ENCODE peak calls at places on chromosomes 7 and 10, in ten cellular contexts. One of them, this sample, is unnamed.

GRCh38 chr10:59877191-59877671 is 29.1 kb downstream of the CCDC6 start:
- DNase-seq in CD8-positive, alpha-beta T cell: no peak
- DNase-seq in naive thymus-derived CD4-positive, alpha-beta T cell: no peak
- DNase-seq in small intestine: no peak
- DNase-seq in spleen: no peak
- DNase-seq in AG04450: peak; percentile 39
- DNase-seq in body of pancreas: no peak
- DNase-seq in A549: no peak
- DNase-seq in pancreas: no peak
- DNase-seq in breast epithelium: no peak
- DNase-seq in this sample: no peak

GRCh38 chr7:131076032-131076431 is 251.6 kb upstream of the MKLN1 start:
- DNase-seq in CD8-positive, alpha-beta T cell: no peak
- DNase-seq in naive thymus-derived CD4-positive, alpha-beta T cell: no peak
- DNase-seq in small intestine: no peak
- DNase-seq in spleen: no peak
- DNase-seq in AG04450: peak; percentile 55
- DNase-seq in body of pancreas: no peak
- DNase-seq in A549: no peak
- DNase-seq in pancreas: no peak
- DNase-seq in breast epithelium: no peak
- DNase-seq in this sample: no peak

GRCh38 chr7:158325530-158326381 is 261.9 kb downstream of the PTPRN2 start:
- DNase-seq in CD8-positive, alpha-beta T cell: no peak
- DNase-seq in naive thymus-derived CD4-positive, alpha-beta T cell: no peak
- DNase-seq in small intestine: peak; percentile 40
- DNase-seq in spleen: peak; percentile 49
- DNase-seq in AG04450: no peak
- DNase-seq in body of pancreas: peak; percentile 21
- DNase-seq in A549: no peak
- DNase-seq in pancreas: no peak
- DNase-seq in breast epithelium: no peak
- DNase-seq in this sample: no peak

GRCh38 chr7:1136841-1137516 is 23.0 kb downstream of the ZFAND2A start:
- DNase-seq in CD8-positive, alpha-beta T cell: no peak
- DNase-seq in naive thymus-derived CD4-positive, alpha-beta T cell: no peak
- DNase-seq in small intestine: peak; percentile 18
- DNase-seq in spleen: peak; percentile 71
- DNase-seq in AG04450: no peak
- DNase-seq in body of pancreas: no peak
- DNase-seq in A549: peak; percentile 39
- DNase-seq in pancreas: no peak
- DNase-seq in breast epithelium: no peak
- DNase-seq in this sample: no peak

GRCh38 chr7:50393547-50394252 is 56.5 kb downstream of the FIGNL1 start:
- DNase-seq in CD8-positive, alpha-beta T cell: no peak
- DNase-seq in naive thymus-derived CD4-positive, alpha-beta T cell: peak; percentile 62
- DNase-seq in small intestine: no peak
- DNase-seq in spleen: no peak
- DNase-seq in AG04450: no peak
- DNase-seq in body of pancreas: no peak
- DNase-seq in A549: no peak
- DNase-seq in pancreas: no peak
- DNase-seq in breast epithelium: no peak
- DNase-seq in this sample: no peak

GRCh38 chr10:118800920-118801319 is 46.1 kb upstream of the CACUL1 start:
- DNase-seq in CD8-positive, alpha-beta T cell: no peak
- DNase-seq in naive thymus-derived CD4-positive, alpha-beta T cell: no peak
- DNase-seq in small intestine: peak; percentile 12
- DNase-seq in spleen: peak; percentile 51
- DNase-seq in AG04450: no peak
- DNase-seq in body of pancreas: peak; percentile 52
- DNase-seq in A549: peak; percentile 17
- DNase-seq in pancreas: no peak
- DNase-seq in breast epithelium: peak; percentile 48
- DNase-seq in this sample: no peak

GRCh38 chr7:27688056-27688455 is 25.4 kb upstream of the HIBADH start:
- DNase-seq in CD8-positive, alpha-beta T cell: no peak
- DNase-seq in naive thymus-derived CD4-positive, alpha-beta T cell: no peak
- DNase-seq in small intestine: no peak
- DNase-seq in spleen: no peak
- DNase-seq in AG04450: no peak
- DNase-seq in body of pancreas: no peak
- DNase-seq in A549: no peak
- DNase-seq in pancreas: no peak
- DNase-seq in breast epithelium: no peak
- DNase-seq in this sample: no peak

GRCh38 chr10:86048571-86048970 is 318.0 kb downstream of the GRID1 start:
- DNase-seq in CD8-positive, alpha-beta T cell: no peak
- DNase-seq in naive thymus-derived CD4-positive, alpha-beta T cell: no peak
- DNase-seq in small intestine: no peak
- DNase-seq in spleen: no peak
- DNase-seq in AG04450: no peak
- DNase-seq in body of pancreas: no peak
- DNase-seq in A549: no peak
- DNase-seq in pancreas: no peak
- DNase-seq in breast epithelium: no peak
- DNase-seq in this sample: no peak

GRCh38 chr10:131842351-131843088 is 58.3 kb upstream of the PPP2R2D start:
- DNase-seq in CD8-positive, alpha-beta T cell: no peak
- DNase-seq in naive thymus-derived CD4-positive, alpha-beta T cell: no peak
- DNase-seq in small intestine: no peak
- DNase-seq in spleen: peak; percentile 59
- DNase-seq in AG04450: no peak
- DNase-seq in body of pancreas: no peak
- DNase-seq in A549: no peak
- DNase-seq in pancreas: no peak
- DNase-seq in breast epithelium: no peak
- DNase-seq in this sample: no peak

GRCh38 chr10:15035385-15036301 is 8.1 kb upstream of the OLAH start:
- DNase-seq in CD8-positive, alpha-beta T cell: no peak
- DNase-seq in naive thymus-derived CD4-positive, alpha-beta T cell: no peak
- DNase-seq in small intestine: no peak
- DNase-seq in spleen: no peak
- DNase-seq in AG04450: peak; percentile 67
- DNase-seq in body of pancreas: peak; percentile 44
- DNase-seq in A549: no peak
- DNase-seq in pancreas: no peak
- DNase-seq in breast epithelium: no peak
- DNase-seq in this sample: peak; percentile 4

GRCh38 chr10:99996934-99997648 is 12.7 kb downstream of the DNMBP start:
- DNase-seq in CD8-positive, alpha-beta T cell: no peak
- DNase-seq in naive thymus-derived CD4-positive, alpha-beta T cell: no peak
- DNase-seq in small intestine: no peak
- DNase-seq in spleen: no peak
- DNase-seq in AG04450: no peak
- DNase-seq in body of pancreas: no peak
- DNase-seq in A549: no peak
- DNase-seq in pancreas: no peak
- DNase-seq in breast epithelium: no peak
- DNase-seq in this sample: no peak

GRCh38 chr7:100889761-100890639 is 485 bp upstream of the UFSP1 start:
- DNase-seq in CD8-positive, alpha-beta T cell: peak; percentile 79
- DNase-seq in naive thymus-derived CD4-positive, alpha-beta T cell: peak; percentile 89
- DNase-seq in small intestine: peak; percentile 95
- DNase-seq in spleen: peak; percentile 99
- DNase-seq in AG04450: peak; percentile 85
- DNase-seq in body of pancreas: peak; percentile 94
- DNase-seq in A549: peak; percentile 93
- DNase-seq in pancreas: peak; percentile 94
- DNase-seq in breast epithelium: peak; percentile 91
- DNase-seq in this sample: peak; percentile 94

GRCh38 chr10:72095195-72095594 is 6.8 kb upstream of the SPOCK2 start:
- DNase-seq in CD8-positive, alpha-beta T cell: no peak
- DNase-seq in naive thymus-derived CD4-positive, alpha-beta T cell: no peak
- DNase-seq in small intestine: no peak
- DNase-seq in spleen: no peak
- DNase-seq in AG04450: no peak
- DNase-seq in body of pancreas: no peak
- DNase-seq in A549: no peak
- DNase-seq in pancreas: no peak
- DNase-seq in breast epithelium: no peak
- DNase-seq in this sample: no peak

GRCh38 chr7:132866551-132866950 is 215.3 kb downstream of the CHCHD3 start:
- DNase-seq in CD8-positive, alpha-beta T cell: no peak
- DNase-seq in naive thymus-derived CD4-positive, alpha-beta T cell: no peak
- DNase-seq in small intestine: no peak
- DNase-seq in spleen: no peak
- DNase-seq in AG04450: no peak
- DNase-seq in body of pancreas: no peak
- DNase-seq in A549: no peak
- DNase-seq in pancreas: no peak
- DNase-seq in breast epithelium: no peak
- DNase-seq in this sample: no peak
- H3K27ac ChIP-seq in CD8-positive, alpha-beta T cell: no peak overlapping the region
- H3K27ac ChIP-seq in naive thymus-derived CD4-positive, alpha-beta T cell: no peak overlapping the region
- H3K27ac ChIP-seq in small intestine: no peak overlapping the region
- H3K27ac ChIP-seq in spleen: no peak overlapping the region
- H3K27ac ChIP-seq in AG04450: no peak overlapping the region
- H3K27ac ChIP-seq in body of pancreas: no peak overlapping the region
- H3K27ac ChIP-seq in A549: no peak overlapping the region
- H3K27ac ChIP-seq in pancreas: no peak overlapping the region
- H3K27ac ChIP-seq in breast epithelium: no peak overlapping the region
- H3K27ac ChIP-seq in this sample: no peak overlapping the region

DNA sequence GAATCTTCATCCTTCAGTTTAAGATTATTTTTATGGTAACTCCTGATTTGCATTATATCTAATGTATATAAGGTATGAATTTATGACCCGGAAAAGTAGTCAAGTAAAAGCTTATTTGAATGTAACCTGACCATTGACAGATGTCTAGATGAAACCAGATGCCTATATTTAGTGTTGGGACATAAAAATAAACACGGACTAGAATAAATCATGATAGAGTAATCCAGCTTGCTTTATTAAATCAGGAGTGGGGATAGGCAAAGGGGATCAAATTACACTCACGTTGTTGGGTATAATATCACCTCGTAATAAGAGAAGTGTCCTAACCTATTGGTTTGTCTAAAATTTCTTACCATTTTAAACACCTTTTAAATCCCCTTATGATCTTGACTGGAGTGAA is 244.6 kb downstream of the AGMO start:
- DNase-seq in CD8-positive, alpha-beta T cell: no peak
- DNase-seq in naive thymus-derived CD4-positive, alpha-beta T cell: no peak
- DNase-seq in small intestine: no peak
- DNase-seq in spleen: no peak
- DNase-seq in AG04450: no peak
- DNase-seq in body of pancreas: no peak
- DNase-seq in A549: no peak
- DNase-seq in pancreas: no peak
- DNase-seq in breast epithelium: no peak
- DNase-seq in this sample: no peak
- H3K27ac ChIP-seq in CD8-positive, alpha-beta T cell: no peak overlapping the region
- H3K27ac ChIP-seq in naive thymus-derived CD4-positive, alpha-beta T cell: no peak overlapping the region
- H3K27ac ChIP-seq in small intestine: no peak overlapping the region
- H3K27ac ChIP-seq in spleen: no peak overlapping the region
- H3K27ac ChIP-seq in AG04450: no peak overlapping the region
- H3K27ac ChIP-seq in body of pancreas: no peak overlapping the region
- H3K27ac ChIP-seq in A549: no peak overlapping the region
- H3K27ac ChIP-seq in pancreas: no peak overlapping the region
- H3K27ac ChIP-seq in breast epithelium: no peak overlapping the region
- H3K27ac ChIP-seq in this sample: no peak overlapping the region

GRCh38 chr10:126251778-126252407 is 136.4 kb downstream of the ADAM12 start:
- DNase-seq in CD8-positive, alpha-beta T cell: no peak
- DNase-seq in naive thymus-derived CD4-positive, alpha-beta T cell: no peak
- DNase-seq in small intestine: no peak
- DNase-seq in spleen: no peak
- DNase-seq in AG04450: no peak
- DNase-seq in body of pancreas: no peak
- DNase-seq in A549: no peak
- DNase-seq in pancreas: no peak
- DNase-seq in breast epithelium: no peak
- DNase-seq in this sample: no peak

GRCh38 chr10:126250527-126251310 is 137.6 kb downstream of the ADAM12 start:
- DNase-seq in CD8-positive, alpha-beta T cell: no peak
- DNase-seq in naive thymus-derived CD4-positive, alpha-beta T cell: no peak
- DNase-seq in small intestine: no peak
- DNase-seq in spleen: no peak
- DNase-seq in AG04450: no peak
- DNase-seq in body of pancreas: no peak
- DNase-seq in A549: no peak
- DNase-seq in pancreas: no peak
- DNase-seq in breast epithelium: no peak
- DNase-seq in this sample: no peak

GRCh38 chr10:126255313-126255712 is 133.0 kb downstream of the ADAM12 start:
- DNase-seq in CD8-positive, alpha-beta T cell: no peak
- DNase-seq in naive thymus-derived CD4-positive, alpha-beta T cell: no peak
- DNase-seq in small intestine: no peak
- DNase-seq in spleen: no peak
- DNase-seq in AG04450: no peak
- DNase-seq in body of pancreas: no peak
- DNase-seq in A549: no peak
- DNase-seq in pancreas: no peak
- DNase-seq in breast epithelium: no peak
- DNase-seq in this sample: no peak

GRCh38 chr10:126253613-126254002 is 134.7 kb downstream of the ADAM12 start:
- DNase-seq in CD8-positive, alpha-beta T cell: no peak
- DNase-seq in naive thymus-derived CD4-positive, alpha-beta T cell: no peak
- DNase-seq in small intestine: no peak
- DNase-seq in spleen: no peak
- DNase-seq in AG04450: no peak
- DNase-seq in body of pancreas: no peak
- DNase-seq in A549: no peak
- DNase-seq in pancreas: no peak
- DNase-seq in breast epithelium: peak; percentile 52
- DNase-seq in this sample: no peak

GRCh38 chr10:126252884-126253612 is 135.2 kb downstream of the ADAM12 start:
- DNase-seq in CD8-positive, alpha-beta T cell: no peak
- DNase-seq in naive thymus-derived CD4-positive, alpha-beta T cell: no peak
- DNase-seq in small intestine: no peak
- DNase-seq in spleen: no peak
- DNase-seq in AG04450: peak; percentile 93
- DNase-seq in body of pancreas: peak; percentile 35
- DNase-seq in A549: peak; percentile 53
- DNase-seq in pancreas: no peak
- DNase-seq in breast epithelium: peak; percentile 30
- DNase-seq in this sample: no peak
- H3K27ac ChIP-seq in CD8-positive, alpha-beta T cell: no peak overlapping the region
- H3K27ac ChIP-seq in naive thymus-derived CD4-positive, alpha-beta T cell: no peak overlapping the region
- H3K27ac ChIP-seq in small intestine: no peak overlapping the region
- H3K27ac ChIP-seq in spleen: no peak overlapping the region
- H3K27ac ChIP-seq in AG04450: peak overlapping the region; percentile 87
- H3K27ac ChIP-seq in body of pancreas: no peak overlapping the region
- H3K27ac ChIP-seq in A549: peak overlapping the region; percentile 37
- H3K27ac ChIP-seq in pancreas: no peak overlapping the region
- H3K27ac ChIP-seq in breast epithelium: peak overlapping the region; percentile 88
- H3K27ac ChIP-seq in this sample: no peak overlapping the region

GRCh38 chr7:2202361-2202761 is 30.4 kb downstream of the MAD1L1 start:
- DNase-seq in CD8-positive, alpha-beta T cell: no peak
- DNase-seq in naive thymus-derived CD4-positive, alpha-beta T cell: no peak
- DNase-seq in small intestine: no peak
- DNase-seq in spleen: no peak
- DNase-seq in AG04450: no peak
- DNase-seq in body of pancreas: no peak
- DNase-seq in A549: no peak
- DNase-seq in pancreas: no peak
- DNase-seq in breast epithelium: no peak
- DNase-seq in this sample: no peak
- H3K27ac ChIP-seq in CD8-positive, alpha-beta T cell: no peak overlapping the region
- H3K27ac ChIP-seq in naive thymus-derived CD4-positive, alpha-beta T cell: no peak overlapping the region
- H3K27ac ChIP-seq in small intestine: no peak overlapping the region
- H3K27ac ChIP-seq in spleen: no peak overlapping the region
- H3K27ac ChIP-seq in AG04450: no peak overlapping the region
- H3K27ac ChIP-seq in body of pancreas: no peak overlapping the region
- H3K27ac ChIP-seq in A549: no peak overlapping the region
- H3K27ac ChIP-seq in pancreas: no peak overlapping the region
- H3K27ac ChIP-seq in breast epithelium: no peak overlapping the region
- H3K27ac ChIP-seq in this sample: no peak overlapping the region